ENCODE peak calls at places on chromosomes 2 and 18, in four cellular contexts. U is choroid plexus epithelial cell, T is right lobe of liver, J is body of pancreas. Y is an unnamed sample.

GRCh38 chr18:22899421-22899820 is 33.7 kb upstream of the RBBP8 start:
- DNase-seq in J (no peak), U (no peak), T (no peak), Y (no peak)

GRCh38 chr2:112621792-112622527 is 23.8 kb upstream of the SLC20A1 start:
- DNase-seq in T (peak), J (no peak), U (peak), Y (no peak)

GRCh38 chr2:12769492-12770105 is 52.9 kb downstream of the TRIB2 start:
- DNase-seq in U (peak), J (peak), T (no peak), Y (no peak)

GRCh38 chr2:5877360-5877759 is 185.2 kb downstream of the SOX11 start:
- DNase-seq in U (no peak), J (no peak), T (no peak), Y (no peak)

GRCh38 chr2:119753041-119753929 is 6.4 kb upstream of the PTPN4 start:
- DNase-seq in U (peak), T (no peak), J (peak), Y (peak)

GRCh38 chr2:161246301-161246700 is 61.9 kb upstream of the PSMD14 start:
- DNase-seq in J (no peak), U (no peak), T (no peak), Y (no peak)

GRCh38 chr2:43146083-43146482 is 80.3 kb downstream of the ZFP36L2 start:
- DNase-seq in J (no peak), U (peak), T (no peak), Y (no peak)

GRCh38 chr2:45826889-45827635 is 175.6 kb downstream of the PRKCE start:
- DNase-seq in U (no peak), T (no peak), J (no peak), Y (no peak)

GRCh38 chr2:97645112-97645699 is 656 bp upstream of the COX5B start:
- DNase-seq in U (peak), T (no peak), J (no peak), Y (peak)

GRCh38 chr2:189866296-189866695 is 82.0 kb downstream of the PMS1 start:
- DNase-seq in J (no peak), U (no peak), T (no peak), Y (no peak)

GRCh38 chr2:108194409-108195132 is 45.2 kb upstream of the SULT1C3 start:
- DNase-seq in U (peak), J (no peak), T (no peak), Y (no peak)
- TF ChIP-seq CTCF in U (peak), J (peak), T (peak), Y (peak)

GRCh38 chr2:239233576-239233975 is 167.2 kb downstream of the HDAC4 start:
- DNase-seq in J (no peak), U (no peak), T (no peak), Y (no peak)
- H3K4me3 ChIP-seq in J (no peak), U (no peak), T (no peak), Y (no peak)

GRCh38 chr2:10879624-10880585 is 31.8 kb upstream of the KCNF1 start:
- DNase-seq in U (no peak), T (no peak), J (no peak), Y (no peak)
- TF ChIP-seq CTCF in U (no peak), T (no peak), J (no peak), Y (no peak)

GRCh38 chr2:70554338-70554892 is 789 bp upstream of the TGFA start:
- DNase-seq in U (no peak), J (no peak), T (no peak), Y (no peak)
- H3K4me3 ChIP-seq in U (peak), J (peak), T (peak), Y (no peak)

DNA sequence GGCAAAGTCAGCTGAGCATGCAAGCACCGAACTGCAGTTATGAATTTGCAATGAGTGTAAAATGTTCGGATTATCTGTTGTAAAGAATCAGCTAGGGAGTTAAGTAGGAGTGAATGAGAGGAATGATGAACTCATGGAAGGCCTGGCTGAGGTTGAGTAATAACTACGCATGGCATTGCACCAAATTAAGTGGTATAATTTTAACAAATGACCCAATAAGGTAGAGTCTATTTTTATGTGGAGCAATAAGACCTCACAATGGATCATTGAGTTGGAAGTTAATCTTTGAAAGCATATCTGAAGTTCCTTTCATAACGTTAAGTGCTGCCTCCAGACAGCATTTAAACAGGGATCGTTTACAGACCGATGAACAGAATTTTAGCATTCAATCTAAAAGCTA is 288.3 kb upstream of the CHST9 start:
- DNase-seq in J (peak), T (no peak), U (no peak), Y (no peak)
- TF ChIP-seq CTCF in J (no peak), T (no peak), U (no peak), Y (no peak)

GRCh38 chr2:44801676-44802408 is 139.7 kb upstream of the SIX3 start:
- DNase-seq in J (no peak), U (peak), T (no peak), Y (no peak)
- H3K4me3 ChIP-seq in J (no peak), U (no peak), T (no peak), Y (no peak)

DNA sequence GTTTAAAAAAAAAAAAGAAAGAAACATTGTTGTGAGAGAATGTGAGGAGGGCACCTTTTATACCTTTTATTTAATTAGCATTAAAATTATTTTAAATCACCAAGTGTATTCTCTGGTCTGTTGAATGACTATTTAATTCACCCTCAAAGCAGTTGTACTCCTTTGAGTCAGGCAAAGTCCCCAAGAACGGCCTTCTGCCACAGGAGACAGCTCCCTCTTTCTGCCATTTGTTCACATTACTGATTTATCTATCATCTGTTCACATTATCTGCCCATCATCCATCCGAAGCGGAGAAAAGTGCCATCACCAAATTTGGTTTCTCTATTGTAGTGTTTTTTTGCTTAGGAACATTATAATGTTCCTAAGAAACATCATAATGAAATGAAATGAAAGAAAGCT is 240.7 kb upstream of the DPP10 start:
- DNase-seq in U (no peak), T (no peak), J (no peak), Y (no peak)
- TF ChIP-seq CTCF in U (no peak), T (peak), J (no peak), Y (no peak)

DNA sequence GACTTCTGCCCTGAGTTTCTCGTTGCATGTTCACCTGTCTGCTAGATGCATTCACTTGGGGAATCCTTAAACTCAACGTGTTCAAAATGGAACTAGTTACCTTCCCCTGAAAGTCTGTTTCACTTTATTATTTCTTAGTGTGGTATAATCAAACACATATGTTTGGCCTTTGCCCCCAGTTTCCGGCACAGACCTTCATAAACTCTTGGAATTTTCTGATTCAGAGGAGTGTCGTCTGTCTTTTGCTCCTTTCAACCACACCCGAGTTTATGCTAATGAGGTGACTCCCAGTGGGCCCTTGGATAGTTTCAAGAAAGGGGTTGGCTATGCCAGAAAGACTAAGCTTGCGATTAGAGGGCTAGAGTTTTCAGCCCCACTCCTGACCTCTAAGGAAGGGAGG is 198.9 kb downstream of the CDCA7 start:
- DNase-seq in U (no peak), J (no peak), T (no peak), Y (no peak)
- H3K4me3 ChIP-seq in U (no peak), J (no peak), T (no peak), Y (no peak)

DNA sequence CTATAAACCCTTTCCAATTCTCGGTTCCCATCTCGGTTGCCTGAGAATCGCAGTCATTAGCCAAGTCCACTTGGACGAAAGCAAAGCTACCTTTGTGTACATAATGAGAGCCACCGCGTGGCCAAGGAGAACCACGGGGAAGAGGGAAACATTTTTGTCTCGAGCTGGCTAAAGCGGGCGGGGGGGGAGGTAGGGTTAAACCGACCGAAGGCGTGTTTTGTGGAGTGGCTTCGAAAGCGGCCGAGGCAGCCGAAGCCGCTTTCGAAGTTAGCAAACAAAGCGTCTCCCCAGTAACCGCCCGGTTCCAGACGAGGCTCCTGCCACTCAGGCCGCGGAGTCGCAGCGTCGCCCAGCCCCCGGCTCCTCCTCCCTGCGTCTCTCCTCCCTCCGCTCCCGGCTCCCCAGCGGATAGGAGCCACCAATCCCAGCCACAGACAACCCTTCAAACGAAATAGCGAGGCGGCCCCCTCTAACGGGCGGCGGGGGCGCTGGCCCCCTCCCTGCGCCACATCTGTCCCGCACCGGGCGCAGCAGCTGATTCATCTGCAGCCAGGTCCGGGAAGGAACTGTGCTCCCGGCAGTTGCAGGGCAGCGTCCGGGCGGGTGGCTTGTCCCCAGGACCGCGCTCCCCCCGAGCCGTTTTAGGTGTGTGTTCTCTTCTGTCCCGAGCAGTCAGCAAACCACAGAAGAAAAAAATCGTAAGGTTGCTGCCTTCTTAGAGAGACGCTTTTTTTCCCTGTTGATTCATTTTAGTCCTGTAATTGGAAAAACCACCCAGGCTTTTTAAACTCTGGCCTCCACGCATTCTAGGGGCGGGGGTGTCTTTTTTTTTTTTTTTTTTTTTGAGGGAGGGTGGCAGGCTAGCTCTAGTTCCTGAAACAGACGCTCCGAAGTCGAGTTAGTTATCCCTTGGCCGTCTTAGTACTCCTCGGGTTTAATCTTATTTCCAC is 1.8 kb upstream of the TGIF1 start:
- DNase-seq in U (peak), J (peak), T (peak), Y (peak)
- TF ChIP-seq CTCF in U (peak), J (no peak), T (no peak), Y (no peak)

GRCh38 chr2:123195957-123196356 is 829.1 kb upstream of the CNTNAP5 start:
- DNase-seq in J (no peak), U (no peak), T (no peak), Y (no peak)
- H3K4me3 ChIP-seq in J (no peak), U (no peak), T (no peak), Y (no peak)

Y was measured in GM12865.